ENCODE peak calls at places on chromosomes 3 and 15, in eight cellular contexts. B is PC-3; H is CD8-positive, alpha-beta T cell; N is A673; F is stomach; V is Peyer's patch; Z is GM23338; A is IMR-90. M is an unnamed sample.

GRCh38 chr3:147712357-147712756 is 303.2 kb downstream of the ZIC1 start:
- DNase-seq in B (no peak), H (no peak), N (no peak), F (no peak), V (no peak), Z (peak; percentile 12), A (no peak), M (no peak)

GRCh38 chr15:98689431-98689861 is 41.1 kb downstream of the IGF1R start:
- DNase-seq in B (peak; percentile 52), H (no peak), N (no peak), F (no peak), V (no peak), Z (no peak), A (peak; percentile 54), M (peak; percentile 58)

GRCh38 chr15:57286446-57287127 is 89.7 kb upstream of the CGNL1 start:
- DNase-seq in B (no peak), H (no peak), N (no peak), F (no peak), V (no peak), Z (peak; percentile 69), A (no peak), M (no peak)

GRCh38 chr3:177478170-177478859 is 281.0 kb upstream of the TBL1XR1 start:
- DNase-seq in B (peak; percentile 98), H (no peak), N (peak; percentile 56), F (peak; percentile 46), V (no peak), Z (no peak), A (peak; percentile 100), M (peak; percentile 99)

GRCh38 chr3:172877011-172877410 is 126.5 kb downstream of the ECT2 start:
- DNase-seq in B (no peak), H (no peak), N (peak; percentile 70), F (no peak), V (no peak), Z (peak; percentile 24), A (no peak), M (no peak)

GRCh38 chr15:63155486-63155885 is 1.8 kb downstream of the RPS27L start:
- DNase-seq in B (no peak), H (no peak), N (no peak), F (no peak), V (no peak), Z (no peak), A (no peak), M (no peak)

GRCh38 chr3:50515565-50516047 is 12.2 kb upstream of the CACNA2D2 start:
- DNase-seq in B (no peak), H (no peak), N (no peak), F (no peak), V (peak; percentile 66), Z (peak; percentile 70), A (no peak), M (no peak)

GRCh38 chr3:13259831-13260230 is 160.3 kb downstream of the NUP210 start:
- DNase-seq in B (no peak), H (no peak), N (no peak), F (no peak), V (no peak), Z (no peak), A (no peak), M (no peak)

GRCh38 chr15:98505611-98506031 is 142.7 kb upstream of the IGF1R start:
- DNase-seq in B (no peak), H (no peak), N (no peak), F (no peak), V (no peak), Z (no peak), A (no peak), M (no peak)

GRCh38 chr3:120151796-120152195 is 57.5 kb upstream of the GSK3B start:
- DNase-seq in B (no peak), H (no peak), N (no peak), F (no peak), V (no peak), Z (no peak), A (no peak), M (no peak)

GRCh38 chr3:141875374-141875892 is 1.0 kb upstream of the ATP1B3 start:
- DNase-seq in B (peak; percentile 76), H (peak; percentile 75), N (peak; percentile 93), F (peak; percentile 86), V (peak; percentile 87), Z (peak; percentile 91), A (peak; percentile 74), M (peak; percentile 73)

GRCh38 chr3:190120161-190121060 is at the start of gene P3H2:
- DNase-seq in B (peak; percentile 92), H (no peak), N (peak; percentile 96), F (peak; percentile 84), V (no peak), Z (peak; percentile 93), A (peak; percentile 93), M (peak; percentile 87)

GRCh38 chr15:99096894-99097426 is 7.9 kb upstream of the SYNM start:
- DNase-seq in B (peak; percentile 7), H (no peak), N (no peak), F (no peak), V (no peak), Z (no peak), A (no peak), M (no peak)

GRCh38 chr3:10286596-10287295 is 6.0 kb downstream of the GHRL start:
- DNase-seq in B (peak; percentile 88), H (no peak), N (peak; percentile 86), F (no peak), V (no peak), Z (peak; percentile 56), A (peak; percentile 74), M (peak; percentile 14)

GRCh38 chr3:124202754-124203153 is 210.8 kb upstream of the ROPN1 start:
- DNase-seq in B (no peak), H (no peak), N (no peak), F (no peak), V (no peak), Z (no peak), A (no peak), M (no peak)

GRCh38 chr15:43954181-43954621 is 127.4 kb downstream of the WDR76 start:
- DNase-seq in B (no peak), H (no peak), N (no peak), F (no peak), V (no peak), Z (no peak), A (peak; percentile 33), M (no peak)

GRCh38 chr3:13411186-13411860 is 8.8 kb downstream of the NUP210 start:
- DNase-seq in B (no peak), H (no peak), N (no peak), F (no peak), V (no peak), Z (no peak), A (no peak), M (no peak)

GRCh38 chr3:102141913-102142210 is 292.5 kb downstream of the NFKBIZ start:
- DNase-seq in B (no peak), H (no peak), N (no peak), F (no peak), V (no peak), Z (no peak), A (no peak), M (no peak)

GRCh38 chr15:56180851-56181250 is 62.8 kb downstream of the RFX7 start:
- DNase-seq in B (no peak), H (peak; percentile 1), N (no peak), F (no peak), V (no peak), Z (no peak), A (no peak), M (no peak)

GRCh38 chr3:102737353-102737752 is 302.5 kb downstream of the ZPLD1 start:
- DNase-seq in B (no peak), H (no peak), N (no peak), F (no peak), V (no peak), Z (no peak), A (no peak), M (no peak)

GRCh38 chr15:42089942-42090341 is 4.4 kb downstream of the PLA2G4D start:
- DNase-seq in B (no peak), H (no peak), N (no peak), F (no peak), V (no peak), Z (no peak), A (no peak), M (no peak)

GRCh38 chr3:52174896-52175295 is 20.7 kb upstream of the POC1A start:
- DNase-seq in B (peak; percentile 43), H (no peak), N (no peak), F (no peak), V (no peak), Z (no peak), A (no peak), M (no peak)
- H3K4me1 ChIP-seq in B (peaks cover 16% of the 10 kb centered on the region), H (no peaks in the 10 kb centered on the region), N (no peaks in the 10 kb centered on the region), F (peaks cover 10% of the 10 kb centered on the region), V (no peaks in the 10 kb centered on the region), Z (no peaks in the 10 kb centered on the region), A (peaks cover 13% of the 10 kb centered on the region), M (no peaks in the 10 kb centered on the region)

DNA sequence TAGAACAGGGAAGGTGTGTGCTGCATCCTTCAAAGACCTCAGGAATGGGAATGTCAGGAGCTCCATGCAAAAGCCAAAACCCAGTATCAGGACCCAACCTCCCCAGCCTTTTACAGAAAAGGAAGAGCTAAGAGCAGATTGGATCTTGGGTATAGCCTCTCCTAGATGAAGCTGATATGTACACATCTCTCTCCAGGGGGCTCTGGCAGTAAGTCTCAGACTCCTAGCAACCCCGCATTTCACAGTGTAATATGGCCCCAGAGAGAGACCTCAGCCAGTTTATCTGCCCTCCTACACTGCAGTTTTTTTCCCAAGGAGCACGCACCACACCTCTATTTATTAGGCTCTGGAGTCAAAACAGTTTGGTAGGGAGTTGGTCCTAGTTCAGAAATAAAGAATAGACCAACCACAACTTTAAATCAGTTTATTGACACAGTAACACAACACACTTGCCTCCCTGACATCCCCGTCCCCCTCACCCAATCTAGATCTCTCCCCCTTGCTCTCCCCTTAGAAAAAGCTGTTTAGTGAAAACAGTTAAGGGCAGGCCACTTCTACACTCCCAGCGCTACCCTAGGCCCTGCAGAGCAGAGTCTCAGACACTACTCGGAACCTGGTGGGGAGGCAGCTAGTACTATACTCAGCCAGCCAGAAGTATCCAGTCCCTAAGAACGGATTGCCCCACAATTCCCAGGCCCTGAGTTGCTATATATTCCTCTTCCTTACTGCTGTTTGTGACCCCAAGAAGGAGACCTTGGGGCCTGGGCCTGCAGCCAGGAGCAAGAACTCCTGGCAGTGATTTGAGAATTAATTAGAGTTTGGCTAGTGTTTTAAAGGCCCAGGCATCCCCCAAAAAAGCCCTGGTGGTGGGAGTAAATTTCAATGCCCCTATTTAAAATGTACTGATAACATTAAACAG is 88.0 kb downstream of the RBPMS2 start:
- DNase-seq in B (no peak), H (no peak), N (no peak), F (no peak), V (no peak), Z (no peak), A (no peak), M (no peak)
- H3K27ac ChIP-seq in B (no peak overlapping the region), H (no peak overlapping the region), N (no peak overlapping the region), F (peak overlapping the region; percentile 19), V (no peak overlapping the region), Z (peak overlapping the region; percentile 68), A (no peak overlapping the region), M (no peak overlapping the region)

GRCh38 chr3:169146866-169147245 is 516.7 kb downstream of the MECOM start:
- DNase-seq in B (peak; percentile 36), H (no peak), N (peak; percentile 10), F (no peak), V (no peak), Z (no peak), A (peak; percentile 6), M (no peak)
- H3K27me3 ChIP-seq in B (no peaks in the 10 kb centered on the region), H (peaks cover 27% of the 10 kb centered on the region), N (peaks cover 99% of the 10 kb centered on the region), F (peaks cover 39% of the 10 kb centered on the region), V (no peaks in the 10 kb centered on the region), Z (peaks cover 83% of the 10 kb centered on the region), A (no peaks in the 10 kb centered on the region), M (peaks cover 53% of the 10 kb centered on the region)

DNA sequence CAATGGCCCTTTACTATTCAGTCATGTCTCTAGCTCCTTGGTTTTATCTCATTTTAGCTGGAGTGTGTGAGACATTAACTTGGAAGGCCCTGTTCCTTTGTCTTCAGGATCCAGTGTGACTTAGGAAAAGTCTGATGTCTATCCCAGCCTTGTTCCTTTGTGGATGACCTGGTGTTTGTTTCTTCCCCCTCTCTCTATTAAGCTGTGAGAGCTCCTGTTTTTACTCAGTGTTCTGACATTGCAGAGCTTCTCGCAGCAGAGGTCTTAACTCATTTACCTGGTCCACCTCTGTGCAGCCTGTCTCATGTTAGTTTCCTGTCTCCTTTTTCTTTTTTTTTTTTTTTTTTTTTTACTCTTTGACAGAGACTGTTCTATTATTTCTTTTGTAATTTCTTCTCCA is 43.1 kb downstream of the KLF13 start:
- DNase-seq in B (no peak), H (no peak), N (no peak), F (no peak), V (no peak), Z (no peak), A (no peak), M (no peak)
- H3K4me1 ChIP-seq in B (no peaks in the 10 kb centered on the region), H (peaks cover 97% of the 10 kb centered on the region), N (peaks cover 24% of the 10 kb centered on the region), F (peaks cover 58% of the 10 kb centered on the region), V (peaks cover 13% of the 10 kb centered on the region), Z (peaks cover 57% of the 10 kb centered on the region), A (peaks cover 13% of the 10 kb centered on the region), M (peaks cover 14% of the 10 kb centered on the region)

M was measured in foreskin keratinocyte.